ENCODE peak calls at places on chromosomes 11 and 22, in five cellular contexts. One of them, this sample, is unnamed.

GRCh38 chr11:134020598-134020997 is 48.3 kb upstream of the JAM3 start:
- DNase-seq in GM06990: no peak
- DNase-seq in hepatocyte: no peak
- DNase-seq in left ventricle myocardium superior: peak
- DNase-seq in globus pallidus: no peak
- DNase-seq in this sample: no peak

GRCh38 chr11:66619080-66619554 is 2.7 kb downstream of the RBM14 start:
- DNase-seq in left ventricle myocardium superior: no peak
- DNase-seq in hepatocyte: peak
- DNase-seq in globus pallidus: no peak
- DNase-seq in GM06990: no peak
- DNase-seq in this sample: peak

GRCh38 chr11:62502030-62502730 is 44.4 kb downstream of the AHNAK start:
- DNase-seq in globus pallidus: no peak
- DNase-seq in GM06990: no peak
- DNase-seq in hepatocyte: no peak
- DNase-seq in left ventricle myocardium superior: no peak
- DNase-seq in this sample: no peak

GRCh38 chr11:40161855-40162410 is 1297.5 kb downstream of the LRRC4C start:
- DNase-seq in GM06990: no peak
- DNase-seq in left ventricle myocardium superior: no peak
- DNase-seq in globus pallidus: no peak
- DNase-seq in hepatocyte: no peak
- DNase-seq in this sample: no peak

GRCh38 chr11:111538407-111539114 is 2.0 kb upstream of the LAYN start:
- DNase-seq in globus pallidus: no peak
- DNase-seq in left ventricle myocardium superior: no peak
- DNase-seq in hepatocyte: peak
- DNase-seq in GM06990: no peak
- DNase-seq in this sample: no peak

GRCh38 chr11:71504526-71504925 is 22.5 kb upstream of the KRTAP5-7 start:
- DNase-seq in left ventricle myocardium superior: no peak
- DNase-seq in GM06990: no peak
- DNase-seq in hepatocyte: no peak
- DNase-seq in globus pallidus: no peak
- DNase-seq in this sample: peak

GRCh38 chr11:61652135-61652534 is 28.1 kb upstream of the DAGLA start:
- DNase-seq in GM06990: no peak
- DNase-seq in globus pallidus: no peak
- DNase-seq in hepatocyte: no peak
- DNase-seq in left ventricle myocardium superior: no peak
- DNase-seq in this sample: no peak

GRCh38 chr11:1740786-1741530 is 9.4 kb downstream of the IFITM10 start:
- DNase-seq in hepatocyte: no peak
- DNase-seq in left ventricle myocardium superior: no peak
- DNase-seq in GM06990: no peak
- DNase-seq in globus pallidus: no peak
- DNase-seq in this sample: no peak

GRCh38 chr22:43206515-43207161 is 19.7 kb upstream of the TTLL12 start:
- DNase-seq in left ventricle myocardium superior: peak
- DNase-seq in globus pallidus: no peak
- DNase-seq in GM06990: no peak
- DNase-seq in hepatocyte: no peak
- DNase-seq in this sample: no peak

GRCh38 chr11:10298342-10298741 is 4.3 kb upstream of the SBF2 start:
- DNase-seq in globus pallidus: no peak
- DNase-seq in hepatocyte: no peak
- DNase-seq in GM06990: peak
- DNase-seq in left ventricle myocardium superior: no peak
- DNase-seq in this sample: no peak

GRCh38 chr11:132099692-132100091 is 729.3 kb downstream of the NTM start:
- DNase-seq in GM06990: no peak
- DNase-seq in globus pallidus: no peak
- DNase-seq in hepatocyte: no peak
- DNase-seq in left ventricle myocardium superior: peak
- DNase-seq in this sample: peak

GRCh38 chr11:111454561-111455192 is 57.5 kb downstream of the BTG4 start:
- DNase-seq in GM06990: no peak
- DNase-seq in hepatocyte: peak
- DNase-seq in left ventricle myocardium superior: peak
- DNase-seq in globus pallidus: peak
- DNase-seq in this sample: peak

GRCh38 chr11:97850726-97851125 is 1170.0 kb upstream of the CNTN5 start:
- DNase-seq in globus pallidus: no peak
- DNase-seq in left ventricle myocardium superior: no peak
- DNase-seq in hepatocyte: no peak
- DNase-seq in GM06990: no peak
- DNase-seq in this sample: no peak

GRCh38 chr22:30705710-30706651 is 11.3 kb downstream of the OSBP2 start:
- DNase-seq in hepatocyte: no peak
- DNase-seq in GM06990: peak
- DNase-seq in left ventricle myocardium superior: no peak
- DNase-seq in globus pallidus: no peak
- DNase-seq in this sample: no peak

This sample was measured in HT-29.